ENCODE peak calls at places on chromosomes 5 and 9, in ten cellular contexts. L is activated T-cell treated with anti-CD3 and anti-CD28 coated beads for 1 hour; K is Calu3; B is M059J; A is naive thymus-derived CD8-positive, alpha-beta T cell; C is astrocyte of the spinal cord; M is activated naive CD4-positive, alpha-beta T cell; S is HT1080; V is SJSA1; U is HTR-8/SVneo. Y is an unnamed sample.

GRCh38 chr9:112785981-112786380 is 35.4 kb downstream of the SNX30 start:
- DNase-seq in L (no peak), K (no peak), B (peak; percentile 46), A (no peak), C (no peak), M (no peak), S (no peak), V (no peak), U (no peak), Y (no peak)

GRCh38 chr5:96300986-96301385 is 132.1 kb downstream of the PCSK1 start:
- DNase-seq in L (no peak), K (no peak), B (no peak), A (no peak), C (no peak), M (no peak), S (no peak), V (no peak), U (no peak), Y (no peak)

GRCh38 chr5:132215329-132215728 is 12.3 kb downstream of the P4HA2 start:
- DNase-seq in L (no peak), K (peak; percentile 84), B (peak; percentile 97), A (no peak), C (peak; percentile 98), M (no peak), S (peak; percentile 98), V (peak; percentile 90), U (peak; percentile 89), Y (no peak)

GRCh38 chr5:159901308-159901707 is 15.0 kb upstream of the ADRA1B start:
- DNase-seq in L (no peak), K (no peak), B (no peak), A (no peak), C (no peak), M (no peak), S (no peak), V (no peak), U (no peak), Y (no peak)

GRCh38 chr5:38670878-38671277 is 114.4 kb upstream of the LIFR start:
- DNase-seq in L (no peak), K (no peak), B (peak; percentile 34), A (no peak), C (peak; percentile 61), M (no peak), S (no peak), V (peak; percentile 15), U (no peak), Y (no peak)

GRCh38 chr5:161546463-161547301 is at the start of gene GABRB2:
- DNase-seq in L (no peak), K (peak; percentile 32), B (peak; percentile 39), A (no peak), C (peak; percentile 60), M (no peak), S (no peak), V (peak; percentile 15), U (no peak), Y (no peak)

GRCh38 chr5:172696171-172696849 is 55.2 kb downstream of the NEURL1B start:
- DNase-seq in L (no peak), K (no peak), B (no peak), A (no peak), C (no peak), M (no peak), S (no peak), V (no peak), U (no peak), Y (no peak)

GRCh38 chr9:37925786-37926736 is 22.1 kb upstream of the SLC25A51 start:
- DNase-seq in L (no peak), K (no peak), B (peak; percentile 79), A (no peak), C (no peak), M (no peak), S (peak; percentile 64), V (peak; percentile 14), U (no peak), Y (no peak)

GRCh38 chr5:94969174-94969573 is 315.7 kb downstream of the MCTP1 start:
- DNase-seq in L (no peak), K (no peak), B (peak; percentile 1), A (no peak), C (peak; percentile 69), M (no peak), S (peak; percentile 28), V (peak; percentile 46), U (no peak), Y (no peak)

GRCh38 chr9:116491659-116492058 is 195.4 kb upstream of the TRIM32 start:
- DNase-seq in L (no peak), K (no peak), B (peak; percentile 9), A (no peak), C (peak; percentile 18), M (no peak), S (no peak), V (no peak), U (no peak), Y (no peak)

GRCh38 chr5:35443803-35444595 is 173.7 kb upstream of the SPEF2 start:
- DNase-seq in L (no peak), K (no peak), B (peak; percentile 22), A (no peak), C (no peak), M (no peak), S (peak; percentile 5), V (no peak), U (no peak), Y (no peak)

GRCh38 chr9:84917366-84918063 is 248.0 kb downstream of the NTRK2 start:
- DNase-seq in L (no peak), K (no peak), B (no peak), A (no peak), C (no peak), M (no peak), S (no peak), V (no peak), U (no peak), Y (no peak)

GRCh38 chr5:150780816-150781221 is 2.3 kb downstream of the SMIM3 start:
- DNase-seq in L (no peak), K (no peak), B (peak; percentile 70), A (no peak), C (peak; percentile 61), M (no peak), S (no peak), V (no peak), U (no peak), Y (no peak)

GRCh38 chr5:151589878-151590570 is 1.1 kb downstream of the FAT2 start:
- DNase-seq in L (no peak), K (no peak), B (peak; percentile 24), A (no peak), C (no peak), M (no peak), S (no peak), V (no peak), U (no peak), Y (no peak)

GRCh38 chr5:76602094-76602726 is 21.0 kb downstream of the F2RL2 start:
- DNase-seq in L (no peak), K (no peak), B (peak; percentile 33), A (no peak), C (peak; percentile 54), M (no peak), S (no peak), V (peak; percentile 34), U (peak; percentile 11), Y (no peak)